ENCODE peak calls at places on chromosomes 2 and 18, in four cellular contexts. V is HCT116, B is NCI-H69, X is COR-L47. R is an unnamed sample.

GRCh38 chr2:220572385-220572784 is 945.0 kb downstream of the SLC4A3 start:
- DNase-seq in V (no peak), B (no peak), X (no peak), R (no peak)

GRCh38 chr2:142119347-142119746 is 11.5 kb downstream of the LRP1B start:
- DNase-seq in V (no peak), B (no peak), X (no peak), R (no peak)

GRCh38 chr18:49898421-49898820 is 85.1 kb upstream of the ACAA2 start:
- DNase-seq in B (no peak), V (peak), X (no peak), R (peak)

GRCh38 chr2:127683766-127684165 is 8.4 kb upstream of the LIMS2 start:
- DNase-seq in V (no peak), B (no peak), X (no peak), R (no peak)

GRCh38 chr2:179671314-179671713 is 190.1 kb downstream of the ZNF385B start:
- DNase-seq in X (no peak), V (no peak), B (peak), R (no peak)

GRCh38 chr18:5237083-5237722 is 40.1 kb upstream of the AKAIN1 start:
- DNase-seq in X (peak), B (peak), V (no peak), R (no peak)

GRCh38 chr18:42614619-42615293 is 500.7 kb downstream of the RIT2 start:
- DNase-seq in V (no peak), X (peak), B (peak), R (no peak)

GRCh38 chr18:8699948-8700347 is 5.4 kb upstream of the MTCL1 start:
- DNase-seq in X (no peak), V (no peak), B (no peak), R (no peak)

GRCh38 chr2:231228974-231229373 is 30.5 kb downstream of the ARMC9 start:
- DNase-seq in X (no peak), B (no peak), V (no peak), R (no peak)

GRCh38 chr18:36737321-36737720 is 91.5 kb downstream of the TPGS2 start:
- DNase-seq in X (no peak), V (no peak), B (no peak), R (no peak)

GRCh38 chr2:9984217-9984739 is 32.8 kb downstream of the GRHL1 start:
- DNase-seq in X (peak), B (peak), V (peak), R (no peak)

GRCh38 chr2:63741884-63742583 is 99.7 kb upstream of the UGP2 start:
- DNase-seq in B (no peak), X (no peak), V (no peak), R (no peak)

GRCh38 chr2:60855989-60856669 is 25.2 kb upstream of the REL start:
- DNase-seq in X (no peak), V (no peak), B (no peak), R (no peak)

GRCh38 chr18:65835881-65836280 is 85.1 kb downstream of the CDH7 start:
- DNase-seq in B (no peak), X (no peak), V (no peak), R (no peak)

GRCh38 chr2:165697727-165698620 is 96.1 kb downstream of the GALNT3 start:
- DNase-seq in V (no peak), X (peak), B (no peak), R (no peak)

GRCh38 chr2:224025874-224026273 is 13.2 kb downstream of the SERPINE2 start:
- DNase-seq in B (no peak), V (no peak), X (no peak), R (no peak)

R was measured in glomerular endothelial cell.